ENCODE peak calls at places on chromosomes 6 and 20, in four cellular contexts. V, P, M and X are unnamed samples. For H3K4me1, the result is how much of the 10 kb centered on the place peaks cover.

GRCh38 chr6:158999154-158999668 is 791 bp downstream of the RSPH3 start:
- DNase-seq in V (no peak), P (no peak), M (no peak), X (no peak)

GRCh38 chr20:48577557-48577956 is 250.2 kb downstream of the PREX1 start:
- DNase-seq in V (no peak), P (no peak), M (no peak), X (no peak)

GRCh38 chr6:29553268-29554057 is 6.1 kb downstream of the UBD start:
- DNase-seq in V (peak), P (peak), M (peak), X (peak)

GRCh38 chr6:124795879-124796838 is 166.1 kb upstream of the RNF217 start:
- DNase-seq in V (no peak), P (peak), M (peak), X (no peak)

GRCh38 chr6:155524249-155524651 is 68.6 kb upstream of the NOX3 start:
- DNase-seq in V (no peak), P (peak), M (no peak), X (no peak)

GRCh38 chr20:15937179-15937578 is 636.1 kb downstream of the KIF16B start:
- DNase-seq in V (no peak), P (no peak), M (no peak), X (no peak)

GRCh38 chr6:53095716-53096115 is 30.5 kb downstream of the FBXO9 start:
- DNase-seq in V (no peak), P (no peak), M (no peak), X (no peak)

GRCh38 chr20:62780204-62780603 is 16.1 kb upstream of the MRGBP start:
- DNase-seq in V (no peak), P (no peak), M (no peak), X (no peak)

GRCh38 chr6:35370799-35371493 is 28.6 kb downstream of the PPARD start:
- DNase-seq in V (peak), P (no peak), M (no peak), X (no peak)

GRCh38 chr6:163759542-163759941 is 345.0 kb downstream of the QKI start:
- DNase-seq in V (no peak), P (peak), M (no peak), X (no peak)

GRCh38 chr6:111764238-111765182 is 108.7 kb downstream of the FYN start:
- DNase-seq in V (no peak), P (no peak), M (no peak), X (no peak)

GRCh38 chr6:84066536-84066935 is 33.0 kb downstream of the MRAP2 start:
- DNase-seq in V (no peak), P (no peak), M (no peak), X (no peak)

GRCh38 chr6:25942561-25943147 is 12.2 kb upstream of the SLC17A2 start:
- DNase-seq in V (no peak), P (peak), M (no peak), X (no peak)

GRCh38 chr20:52493177-52493711 is 301.7 kb upstream of the ZFP64 start:
- DNase-seq in V (no peak), P (peak), M (peak), X (peak)

GRCh38 chr6:80454197-80454596 is 347.7 kb downstream of the BCKDHB start:
- DNase-seq in V (no peak), P (peak), M (no peak), X (no peak)

GRCh38 chr20:21229163-21229562 is 74.0 kb upstream of the XRN2 start:
- DNase-seq in V (no peak), P (no peak), M (no peak), X (no peak)

GRCh38 chr20:62921119-62921687 is 5.1 kb downstream of the DIDO1 start:
- DNase-seq in V (no peak), P (peak), M (peak), X (no peak)

GRCh38 chr6:152273638-152274037 is 363.5 kb downstream of the SYNE1 start:
- DNase-seq in V (no peak), P (no peak), M (no peak), X (no peak)

GRCh38 chr6:80969439-80969838 is 783.0 kb downstream of the TENT5A start:
- DNase-seq in V (no peak), P (peak), M (no peak), X (no peak)

GRCh38 chr6:47587503-47587902 is 109.9 kb downstream of the CD2AP start:
- DNase-seq in V (no peak), P (no peak), M (no peak), X (no peak)

GRCh38 chr6:136866872-136867416 is 44.6 kb downstream of the PEX7 start:
- DNase-seq in V (no peak), P (no peak), M (no peak), X (no peak)

DNA sequence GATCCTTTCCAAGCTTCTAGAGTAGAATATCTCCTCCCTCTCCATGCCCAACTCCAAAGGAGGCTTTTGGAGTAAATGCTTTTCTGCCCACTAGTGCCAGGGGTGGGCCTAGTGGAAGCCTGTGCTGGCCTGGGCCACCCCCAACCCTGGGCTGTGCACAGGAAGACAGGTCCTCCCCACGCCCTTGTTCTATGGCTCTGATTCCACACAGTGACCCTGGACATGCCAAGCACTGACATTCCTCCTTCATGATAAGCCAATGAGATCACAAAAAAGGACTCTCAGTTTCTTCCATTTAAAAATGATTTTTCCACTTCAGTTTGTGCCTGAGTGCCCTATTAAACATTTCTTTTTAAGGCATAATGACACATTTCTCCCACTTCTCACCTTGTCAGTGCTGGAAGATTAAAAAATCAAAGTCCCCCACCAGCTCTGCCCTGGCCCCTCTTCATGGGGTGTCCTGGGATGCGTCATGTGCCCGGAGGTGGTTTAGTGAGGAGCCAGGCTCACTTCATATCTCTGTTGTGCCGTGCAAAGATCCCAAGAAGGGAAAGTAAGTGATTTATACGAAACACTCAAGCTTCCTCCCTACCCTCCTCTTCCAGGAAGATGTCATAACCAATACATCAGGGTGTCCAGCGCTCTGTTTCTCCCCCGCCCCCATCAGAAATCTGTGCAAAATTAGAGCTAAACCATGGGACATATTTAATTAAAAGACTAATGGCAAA is 255.0 kb downstream of the NRN1 start:
- DNase-seq in V (no peak), P (peak), M (no peak), X (no peak)
- H3K4me1 ChIP-seq in V (under half), P (under half), M (under half), X (under half)

DNA sequence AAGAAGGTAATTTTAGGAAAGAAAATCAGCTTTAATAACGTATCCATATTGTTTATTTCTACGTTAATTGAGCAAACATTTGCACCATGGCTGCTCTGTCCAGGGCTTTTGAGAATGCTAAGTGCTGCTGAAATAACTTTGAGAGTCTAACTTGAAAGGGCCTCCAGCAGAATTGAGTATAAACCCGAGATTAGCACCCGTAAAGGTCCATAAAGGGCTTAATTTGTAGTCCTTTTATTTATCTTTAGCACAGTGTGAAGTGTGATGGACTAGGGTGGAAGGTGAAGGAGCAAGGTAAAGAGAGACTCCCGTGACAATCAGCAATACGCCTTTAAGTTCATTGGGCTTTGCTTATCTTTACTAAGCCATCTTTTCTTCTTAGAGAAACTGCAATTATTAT is 77.7 kb upstream of the SUPT3H start:
- DNase-seq in V (no peak), P (no peak), M (no peak), X (no peak)
- H3K4me1 ChIP-seq in V (under half), P (under half), M (under half), X (under half)

GRCh38 chr6:15911753-15912504 is 217.0 kb upstream of the MYLIP start:
- DNase-seq in V (no peak), P (peak), M (no peak), X (no peak)
- H3K4me1 ChIP-seq in V (under half), P (under half), M (under half), X (under half)

GRCh38 chr20:42254673-42255072 is 636.5 kb upstream of the CHD6 start:
- DNase-seq in V (no peak), P (no peak), M (no peak), X (no peak)
- H3K4me1 ChIP-seq in V (under half), P (under half), M (under half), X (under half)

DNA sequence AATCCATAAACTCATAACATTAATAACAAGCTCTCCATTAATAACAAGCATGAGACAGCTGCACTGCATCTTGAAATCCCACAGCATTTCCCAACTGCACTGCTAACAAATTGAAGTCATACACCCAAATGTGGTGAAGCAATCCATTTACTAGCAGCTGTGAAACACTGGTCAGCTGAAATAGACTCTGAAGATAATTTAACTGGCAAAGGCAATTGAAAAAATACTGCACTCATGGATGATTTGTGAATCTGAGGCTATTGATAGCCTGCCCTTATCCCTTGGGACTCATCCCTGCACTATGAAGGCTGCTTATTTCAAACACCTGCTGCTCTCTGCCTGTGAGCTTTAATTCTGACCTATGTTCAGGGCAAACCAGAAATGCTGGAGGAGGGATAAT is 49.1 kb upstream of the PLCB1 start:
- DNase-seq in V (peak), P (peak), M (no peak), X (peak)
- H3K4me1 ChIP-seq in V (under half), P (under half), M (under half), X (under half)

DNA sequence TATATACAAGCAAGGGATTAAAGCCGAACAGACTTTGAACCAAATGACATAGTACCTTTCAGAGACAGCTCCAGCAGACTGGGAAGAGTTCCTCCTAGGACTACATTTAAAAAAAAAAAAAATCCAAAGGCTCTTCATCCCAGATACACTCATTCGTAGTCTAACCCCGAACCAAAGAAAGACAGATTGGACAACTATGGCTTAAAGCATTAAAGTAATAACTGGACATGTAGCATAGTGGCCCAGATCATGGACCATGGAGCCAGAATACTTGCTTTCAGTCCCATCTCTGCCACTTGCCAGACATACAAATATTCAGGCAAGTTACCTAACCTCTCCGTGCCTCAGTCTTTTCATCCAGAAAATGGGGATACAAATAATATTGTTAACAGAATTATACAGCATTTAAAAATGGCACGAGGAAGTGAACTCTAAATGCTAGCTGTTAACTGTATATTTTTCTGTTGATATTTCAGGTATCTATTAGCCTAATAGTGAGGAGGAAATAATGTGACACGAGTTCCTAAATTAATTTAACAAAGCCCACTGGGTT is 123.7 kb downstream of the HIVEP2 start:
- DNase-seq in V (no peak), P (no peak), M (no peak), X (no peak)
- H3K4me1 ChIP-seq in V (half or more), P (under half), M (under half), X (under half)

GRCh38 chr6:31558631-31559500 is 11.5 kb downstream of the NFKBIL1 start:
- DNase-seq in V (peak), P (peak), M (no peak), X (no peak)

GRCh38 chr6:31556312-31556711 is 8.9 kb downstream of the NFKBIL1 start:
- DNase-seq in V (no peak), P (no peak), M (no peak), X (no peak)

GRCh38 chr6:31558318-31558625 is 10.9 kb downstream of the NFKBIL1 start:
- DNase-seq in V (no peak), P (no peak), M (no peak), X (no peak)

GRCh38 chr6:31559606-31559957 is 12.2 kb downstream of the NFKBIL1 start:
- DNase-seq in V (no peak), P (no peak), M (no peak), X (no peak)

GRCh38 chr6:31557443-31558317 is 10.3 kb downstream of the NFKBIL1 start:
- DNase-seq in V (no peak), P (no peak), M (no peak), X (no peak)
- H3K4me1 ChIP-seq in V (under half), P (under half), M (under half), X (under half)